ENCODE peak calls at places on chromosome 10, in five cellular contexts. R is T-helper 22 cell, K is D341Med, O is GM18507, Q is ureter. M is an unnamed sample.

GRCh38 chr10:22620140-22620857 is 94.1 kb downstream of the PIP4K2A start:
- DNase-seq in R (no peak), K (no peak), O (no peak), Q (no peak), M (peak)

GRCh38 chr10:87915406-87915805 is 52.0 kb downstream of the PTEN start:
- DNase-seq in R (no peak), K (peak), O (no peak), Q (no peak), M (no peak)

GRCh38 chr10:1595726-1596125 is 141.6 kb downstream of the ADARB2 start:
- DNase-seq in R (no peak), K (no peak), O (no peak), Q (no peak), M (no peak)

GRCh38 chr10:117264776-117265175 is 23.9 kb downstream of the SLC18A2 start:
- DNase-seq in R (no peak), K (no peak), O (no peak), Q (no peak), M (no peak)

GRCh38 chr10:5443429-5443828 is 31.1 kb downstream of the NET1 start:
- DNase-seq in R (no peak), K (no peak), O (peak), Q (no peak), M (no peak)

GRCh38 chr10:124678566-124679240 is 65.5 kb downstream of the FAM53B start:
- DNase-seq in R (peak), K (no peak), O (no peak), Q (no peak), M (no peak)

GRCh38 chr10:44399478-44400451 is 14.9 kb upstream of the CXCL12 start:
- DNase-seq in R (no peak), K (no peak), O (no peak), Q (no peak), M (peak)

GRCh38 chr10:29119374-29119773 is 169.5 kb upstream of the LYZL1 start:
- DNase-seq in R (no peak), K (peak), O (no peak), Q (no peak), M (peak)

GRCh38 chr10:3897156-3897555 is 112.1 kb upstream of the KLF6 start:
- DNase-seq in R (no peak), K (no peak), O (no peak), Q (no peak), M (peak)

GRCh38 chr10:21495002-21495685 is 30.3 kb downstream of the SKIDA1 start:
- DNase-seq in R (no peak), K (peak), O (no peak), Q (no peak), M (no peak)

GRCh38 chr10:122551450-122551849 is 9.1 kb upstream of the DMBT1 start:
- DNase-seq in R (no peak), K (no peak), O (no peak), Q (no peak), M (no peak)

GRCh38 chr10:30893208-30893607 is 138.5 kb downstream of the ZNF438 start:
- DNase-seq in R (no peak), K (no peak), O (no peak), Q (no peak), M (no peak)

GRCh38 chr10:125911990-125912389 is 15.6 kb downstream of the FANK1 start:
- DNase-seq in R (no peak), K (no peak), O (no peak), Q (no peak), M (no peak)

GRCh38 chr10:62817763-62818425 is 1.7 kb upstream of the EGR2 start:
- DNase-seq in R (no peak), K (peak), O (peak), Q (peak), M (peak)

GRCh38 chr10:94490789-94491039 is 54.9 kb upstream of the HELLS start:
- DNase-seq in R (no peak), K (no peak), O (no peak), Q (no peak), M (no peak)

GRCh38 chr10:122323941-122324675 is 50.4 kb upstream of the PLEKHA1 start:
- DNase-seq in R (no peak), K (no peak), O (no peak), Q (no peak), M (peak)

GRCh38 chr10:75034131-75034512 is 77.3 kb upstream of the SAMD8 start:
- DNase-seq in R (no peak), K (no peak), O (no peak), Q (no peak), M (no peak)

GRCh38 chr10:75407716-75408511 is 6.3 kb upstream of the ZNF503 start:
- DNase-seq in R (no peak), K (no peak), O (no peak), Q (no peak), M (peak)

GRCh38 chr10:100774223-100774622 is 28.8 kb downstream of the PAX2 start:
- DNase-seq in R (no peak), K (no peak), O (no peak), Q (no peak), M (no peak)

GRCh38 chr10:132595850-132596249 is 58.3 kb downstream of the INPP5A start:
- DNase-seq in R (no peak), K (no peak), O (no peak), Q (no peak), M (no peak)

GRCh38 chr10:11509036-11509435 is 102.4 kb downstream of the USP6NL start:
- DNase-seq in R (no peak), K (no peak), O (no peak), Q (no peak), M (no peak)

GRCh38 chr10:119511828-119512515 is 30.5 kb downstream of the RGS10 start:
- DNase-seq in R (no peak), K (no peak), O (no peak), Q (no peak), M (no peak)

GRCh38 chr10:83984256-83984640 is 155.1 kb upstream of the GHITM start:
- DNase-seq in R (no peak), K (no peak), O (no peak), Q (no peak), M (no peak)

GRCh38 chr10:48199580-48200377 is 74.7 kb downstream of the FRMPD2 start:
- DNase-seq in R (no peak), K (no peak), O (no peak), Q (no peak), M (peak)

GRCh38 chr10:71161429-71161828 is 50.9 kb upstream of the UNC5B start:
- DNase-seq in R (no peak), K (no peak), O (no peak), Q (peak), M (no peak)

GRCh38 chr10:127547997-127548396 is 1.1 kb upstream of the NPS start:
- DNase-seq in R (no peak), K (peak), O (no peak), Q (no peak), M (no peak)

GRCh38 chr10:119190954-119191619 is 12.5 kb upstream of the PRDX3 start:
- DNase-seq in R (no peak), K (no peak), O (no peak), Q (no peak), M (no peak)

GRCh38 chr10:78966844-78967488 is 101.8 kb upstream of the ZMIZ1 start:
- DNase-seq in R (no peak), K (no peak), O (no peak), Q (no peak), M (no peak)

GRCh38 chr10:28592953-28593352 is 60.0 kb downstream of the WAC start:
- DNase-seq in R (no peak), K (no peak), O (no peak), Q (no peak), M (peak)

GRCh38 chr10:92239600-92240288 is 51.1 kb downstream of the CPEB3 start:
- DNase-seq in R (no peak), K (peak), O (peak), Q (peak), M (peak)

GRCh38 chr10:124725171-124725631 is 19.0 kb downstream of the FAM53B start:
- DNase-seq in R (no peak), K (no peak), O (no peak), Q (no peak), M (no peak)

GRCh38 chr10:14131261-14131960 is 199.3 kb downstream of the FRMD4A start:
- DNase-seq in R (no peak), K (no peak), O (no peak), Q (no peak), M (no peak)

GRCh38 chr10:21047096-21047495 is 150.0 kb upstream of the NEBL start:
- DNase-seq in R (no peak), K (no peak), O (no peak), Q (no peak), M (no peak)

GRCh38 chr10:6473901-6474370 is 106.1 kb downstream of the PRKCQ start:
- DNase-seq in R (peak), K (no peak), O (no peak), Q (no peak), M (no peak)

GRCh38 chr10:7792541-7792940 is 4.6 kb downstream of the ATP5F1C start:
- DNase-seq in R (no peak), K (no peak), O (no peak), Q (no peak), M (no peak)

GRCh38 chr10:123391275-123392028 is 237.2 kb downstream of the BUB3 start:
- DNase-seq in R (no peak), K (no peak), O (no peak), Q (no peak), M (no peak)

GRCh38 chr10:30625110-30625509 is 4.4 kb downstream of the LYZL2 start:
- DNase-seq in R (no peak), K (no peak), O (no peak), Q (no peak), M (no peak)

GRCh38 chr10:22053048-22053447 is 49.5 kb upstream of the DNAJC1 start:
- DNase-seq in R (no peak), K (no peak), O (no peak), Q (no peak), M (no peak)

M was measured in GM03348.